ENCODE peak calls at places on chromosome 6, in four cellular contexts. Y is activated T-helper 1 cell treated with Interleukin-2 at 50 U/mL for 16 hours, S is GM10248, B is astrocyte of the spinal cord. D is an unnamed sample.
A peak's percentile ranks its signal among the peaks of the same experiment; 100 is the strongest.

GRCh38 chr6:21753571-21754108 is 160.1 kb downstream of the SOX4 start:
- DNase-seq in Y (no peak), S (no peak), B (peak; percentile 80), D (no peak)

GRCh38 chr6:157240059-157240959 is 83.0 kb downstream of the TMEM242 start:
- DNase-seq in Y (no peak), S (no peak), B (peak; percentile 34), D (no peak)

GRCh38 chr6:109428889-109429477 is 11.4 kb downstream of the PPIL6 start:
- DNase-seq in Y (no peak), S (no peak), B (no peak), D (no peak)

GRCh38 chr6:151229401-151230276 is 10.1 kb upstream of the AKAP12 start:
- DNase-seq in Y (no peak), S (no peak), B (no peak), D (no peak)

GRCh38 chr6:34044945-34045595 is 100.8 kb downstream of the GRM4 start:
- DNase-seq in Y (no peak), S (no peak), B (no peak), D (no peak)

GRCh38 chr6:134805163-134805562 is 144.7 kb downstream of the ALDH8A1 start:
- DNase-seq in Y (no peak), S (no peak), B (no peak), D (no peak)

GRCh38 chr6:16594849-16595248 is 166.4 kb downstream of the ATXN1 start:
- DNase-seq in Y (no peak), S (no peak), B (no peak), D (no peak)

GRCh38 chr6:39923394-39923793 is 10.9 kb downstream of the MOCS1 start:
- DNase-seq in Y (no peak), S (no peak), B (no peak), D (no peak)

GRCh38 chr6:17349437-17349836 is 44.0 kb upstream of the CAP2 start:
- DNase-seq in Y (no peak), S (no peak), B (peak; percentile 18), D (no peak)

GRCh38 chr6:5995705-5996686 is 10.7 kb downstream of the NRN1 start:
- DNase-seq in Y (no peak), S (no peak), B (peak; percentile 67), D (no peak)

GRCh38 chr6:154457046-154457713 is 53.3 kb downstream of the CNKSR3 start:
- DNase-seq in Y (no peak), S (no peak), B (peak; percentile 49), D (no peak)

GRCh38 chr6:95518630-95519227 is 58.6 kb upstream of the MANEA start:
- DNase-seq in Y (no peak), S (no peak), B (no peak), D (no peak)

GRCh38 chr6:125947581-125947980 is 9.0 kb upstream of the HINT3 start:
- DNase-seq in Y (no peak), S (no peak), B (no peak), D (no peak)

GRCh38 chr6:11918021-11918738 is 93.9 kb upstream of the HIVEP1 start:
- DNase-seq in Y (no peak), S (no peak), B (peak; percentile 88), D (no peak)

GRCh38 chr6:42896178-42896719 is 16.8 kb downstream of the RPL7L1 start:
- DNase-seq in Y (no peak), S (no peak), B (no peak), D (no peak)

GRCh38 chr6:121482004-121482693 is 46.7 kb downstream of the GJA1 start:
- DNase-seq in Y (no peak), S (no peak), B (peak; percentile 74), D (no peak)

GRCh38 chr6:28480253-28480932 is 35.2 kb downstream of the GPX6 start:
- DNase-seq in Y (no peak), S (no peak), B (no peak), D (no peak)

GRCh38 chr6:165634076-165634475 is 29.0 kb downstream of the PDE10A start:
- DNase-seq in Y (no peak), S (no peak), B (no peak), D (no peak)

GRCh38 chr6:47029865-47030561 is 12.1 kb downstream of the ADGRF1 start:
- DNase-seq in Y (no peak), S (no peak), B (no peak), D (no peak)

GRCh38 chr6:227812-228338 is 64.4 kb upstream of the DUSP22 start:
- DNase-seq in Y (no peak), S (no peak), B (no peak), D (no peak)

GRCh38 chr6:54291738-54292137 is 16.5 kb upstream of the TINAG start:
- DNase-seq in Y (no peak), S (peak; percentile 32), B (peak; percentile 74), D (no peak)

GRCh38 chr6:90086517-90086916 is 192.2 kb downstream of the GJA10 start:
- DNase-seq in Y (no peak), S (no peak), B (no peak), D (no peak)

GRCh38 chr6:29656157-29656556 is 735 bp upstream of the MOG start:
- DNase-seq in Y (no peak), S (no peak), B (no peak), D (no peak)

GRCh38 chr6:13673825-13674444 is 37.7 kb downstream of the RANBP9 start:
- DNase-seq in Y (no peak), S (no peak), B (no peak), D (no peak)

GRCh38 chr6:159134701-159135364 is 34.4 kb upstream of the FNDC1 start:
- DNase-seq in Y (peak; percentile 55), S (peak; percentile 78), B (peak; percentile 42), D (peak; percentile 36)

GRCh38 chr6:148336901-148337300 is 5.7 kb upstream of the SASH1 start:
- DNase-seq in Y (no peak), S (no peak), B (no peak), D (no peak)

GRCh38 chr6:156191895-156192294 is 585.3 kb upstream of the ARID1B start:
- DNase-seq in Y (no peak), S (no peak), B (no peak), D (no peak)

GRCh38 chr6:42784739-42785498 is 3.1 kb downstream of the BICRAL start:
- DNase-seq in Y (no peak), S (no peak), B (no peak), D (no peak)

GRCh38 chr6:143673638-143674037 is 4.1 kb upstream of the PHACTR2 start:
- DNase-seq in Y (no peak), S (no peak), B (peak; percentile 67), D (no peak)

GRCh38 chr6:39128106-39128505 is 13.1 kb upstream of the SAYSD1 start:
- DNase-seq in Y (no peak), S (no peak), B (no peak), D (no peak)

GRCh38 chr6:91167846-91168245 is 581.0 kb upstream of the MAP3K7 start:
- DNase-seq in Y (no peak), S (no peak), B (no peak), D (no peak)

GRCh38 chr6:131795366-131795765 is 12.5 kb upstream of the ENPP1 start:
- DNase-seq in Y (no peak), S (no peak), B (no peak), D (no peak)

GRCh38 chr6:158707120-158707519 is 57.3 kb downstream of the SYTL3 start:
- DNase-seq in Y (no peak), S (no peak), B (peak; percentile 49), D (no peak)

GRCh38 chr6:115969207-115969929 is 91.3 kb downstream of the FRK start:
- DNase-seq in Y (no peak), S (no peak), B (peak; percentile 20), D (no peak)

GRCh38 chr6:122718616-122719015 is 60.9 kb upstream of the FABP7 start:
- DNase-seq in Y (no peak), S (no peak), B (no peak), D (no peak)

GRCh38 chr6:153043719-153044118 is 41.2 kb upstream of the MTRF1L start:
- DNase-seq in Y (no peak), S (no peak), B (no peak), D (no peak)

GRCh38 chr6:36746251-36746650 is 48.6 kb downstream of the RAB44 start:
- DNase-seq in Y (no peak), S (no peak), B (no peak), D (no peak)

GRCh38 chr6:33390767-33391277 is 801 bp upstream of the KIFC1 start:
- DNase-seq in Y (no peak), S (no peak), B (no peak), D (no peak)

D was measured in T-helper 22 cell.